ENCODE peak calls at places on chromosomes 16 and 17, in six cellular contexts. One of them, this sample, is unnamed.

GRCh38 chr17:33012522-33013033 is 20.9 kb downstream of the SPACA3 start:
- DNase-seq in SK-N-SH: no peak
- DNase-seq in HepG2: no peak
- DNase-seq in HCT116: no peak
- DNase-seq in H1: no peak
- DNase-seq in K562: peak; percentile 35
- DNase-seq in this sample: no peak

GRCh38 chr17:64615025-64615677 is 47.0 kb downstream of the SMURF2 start:
- DNase-seq in SK-N-SH: no peak
- DNase-seq in HepG2: no peak
- DNase-seq in HCT116: no peak
- DNase-seq in H1: no peak
- DNase-seq in K562: no peak
- DNase-seq in this sample: no peak

GRCh38 chr16:47134550-47134949 is 9.2 kb downstream of the NETO2 start:
- DNase-seq in SK-N-SH: no peak
- DNase-seq in HepG2: no peak
- DNase-seq in HCT116: no peak
- DNase-seq in H1: no peak
- DNase-seq in K562: no peak
- DNase-seq in this sample: no peak

GRCh38 chr17:79648181-79648831 is 37.5 kb upstream of the RBFOX3 start:
- DNase-seq in SK-N-SH: no peak
- DNase-seq in HepG2: no peak
- DNase-seq in HCT116: no peak
- DNase-seq in H1: no peak
- DNase-seq in K562: no peak
- DNase-seq in this sample: no peak

GRCh38 chr17:51046527-51047384 is 73.9 kb downstream of the SPAG9 start:
- DNase-seq in SK-N-SH: peak; percentile 84
- DNase-seq in HepG2: peak; percentile 13
- DNase-seq in HCT116: no peak
- DNase-seq in H1: peak; percentile 53
- DNase-seq in K562: peak; percentile 18
- DNase-seq in this sample: peak; percentile 65

GRCh38 chr17:5780476-5780875 is 196.2 kb upstream of the NLRP1 start:
- DNase-seq in SK-N-SH: no peak
- DNase-seq in HepG2: no peak
- DNase-seq in HCT116: peak; percentile 31
- DNase-seq in H1: no peak
- DNase-seq in K562: peak; percentile 8
- DNase-seq in this sample: peak; percentile 3

GRCh38 chr16:66020061-66020460 is 346.4 kb upstream of the CDH5 start:
- DNase-seq in SK-N-SH: no peak
- DNase-seq in HepG2: no peak
- DNase-seq in HCT116: no peak
- DNase-seq in H1: no peak
- DNase-seq in K562: no peak
- DNase-seq in this sample: no peak

GRCh38 chr16:4501071-4501478 is 24.9 kb downstream of the HMOX2 start:
- DNase-seq in SK-N-SH: no peak
- DNase-seq in HepG2: peak; percentile 41
- DNase-seq in HCT116: no peak
- DNase-seq in H1: no peak
- DNase-seq in K562: no peak
- DNase-seq in this sample: no peak

GRCh38 chr16:80084614-80085013 is 456.2 kb upstream of the DYNLRB2 start:
- DNase-seq in SK-N-SH: no peak
- DNase-seq in HepG2: peak; percentile 41
- DNase-seq in HCT116: no peak
- DNase-seq in H1: peak; percentile 36
- DNase-seq in K562: peak; percentile 40
- DNase-seq in this sample: peak; percentile 14

GRCh38 chr16:3274490-3274889 is 8.8 kb upstream of the ZNF263 start:
- DNase-seq in SK-N-SH: no peak
- DNase-seq in HepG2: peak; percentile 91
- DNase-seq in HCT116: no peak
- DNase-seq in H1: no peak
- DNase-seq in K562: no peak
- DNase-seq in this sample: no peak

GRCh38 chr17:63246344-63246743 is 199.8 kb downstream of the CYB561 start:
- DNase-seq in SK-N-SH: peak; percentile 55
- DNase-seq in HepG2: no peak
- DNase-seq in HCT116: no peak
- DNase-seq in H1: no peak
- DNase-seq in K562: no peak
- DNase-seq in this sample: no peak

GRCh38 chr16:16062023-16062932 is 112.9 kb downstream of the ABCC1 start:
- DNase-seq in SK-N-SH: no peak
- DNase-seq in HepG2: no peak
- DNase-seq in HCT116: no peak
- DNase-seq in H1: no peak
- DNase-seq in K562: no peak
- DNase-seq in this sample: no peak

GRCh38 chr16:67655363-67655762 is 4.7 kb downstream of the ACD start:
- DNase-seq in SK-N-SH: no peak
- DNase-seq in HepG2: no peak
- DNase-seq in HCT116: no peak
- DNase-seq in H1: no peak
- DNase-seq in K562: no peak
- DNase-seq in this sample: no peak

GRCh38 chr17:75277664-75278071 is 6.6 kb upstream of the MIF4GD start:
- DNase-seq in SK-N-SH: no peak
- DNase-seq in HepG2: no peak
- DNase-seq in HCT116: no peak
- DNase-seq in H1: no peak
- DNase-seq in K562: peak; percentile 18
- DNase-seq in this sample: no peak

GRCh38 chr17:3647769-3648540 is 11.4 kb downstream of the CTNS start:
- DNase-seq in SK-N-SH: peak; percentile 71
- DNase-seq in HepG2: peak; percentile 52
- DNase-seq in HCT116: peak; percentile 7
- DNase-seq in H1: no peak
- DNase-seq in K562: no peak
- DNase-seq in this sample: peak; percentile 38

GRCh38 chr16:54546481-54546880 is 259.9 kb upstream of the IRX3 start:
- DNase-seq in SK-N-SH: no peak
- DNase-seq in HepG2: no peak
- DNase-seq in HCT116: no peak
- DNase-seq in H1: no peak
- DNase-seq in K562: no peak
- DNase-seq in this sample: no peak

GRCh38 chr16:74720579-74720978 is 19.9 kb upstream of the MLKL start:
- DNase-seq in SK-N-SH: no peak
- DNase-seq in HepG2: no peak
- DNase-seq in HCT116: no peak
- DNase-seq in H1: no peak
- DNase-seq in K562: no peak
- DNase-seq in this sample: no peak

GRCh38 chr17:64297467-64298088 is 34.5 kb upstream of the TEX2 start:
- DNase-seq in SK-N-SH: no peak
- DNase-seq in HepG2: no peak
- DNase-seq in HCT116: no peak
- DNase-seq in H1: no peak
- DNase-seq in K562: no peak
- DNase-seq in this sample: no peak

GRCh38 chr16:69889295-69889964 is 61.7 kb upstream of the CLEC18A start:
- DNase-seq in SK-N-SH: no peak
- DNase-seq in HepG2: no peak
- DNase-seq in HCT116: no peak
- DNase-seq in H1: no peak
- DNase-seq in K562: no peak
- DNase-seq in this sample: no peak

GRCh38 chr16:80299416-80299815 is 241.4 kb upstream of the DYNLRB2 start:
- DNase-seq in SK-N-SH: no peak
- DNase-seq in HepG2: peak; percentile 9
- DNase-seq in HCT116: no peak
- DNase-seq in H1: no peak
- DNase-seq in K562: no peak
- DNase-seq in this sample: peak; percentile 20

GRCh38 chr17:80263253-80264047 is 2.8 kb downstream of the RNF213 start:
- DNase-seq in SK-N-SH: peak; percentile 70
- DNase-seq in HepG2: peak; percentile 98
- DNase-seq in HCT116: no peak
- DNase-seq in H1: no peak
- DNase-seq in K562: no peak
- DNase-seq in this sample: no peak

GRCh38 chr16:69428652-69429051 is 4.2 kb downstream of the CYB5B start:
- DNase-seq in SK-N-SH: no peak
- DNase-seq in HepG2: peak; percentile 21
- DNase-seq in HCT116: no peak
- DNase-seq in H1: no peak
- DNase-seq in K562: no peak
- DNase-seq in this sample: no peak

GRCh38 chr17:6669479-6670212 is 18.1 kb downstream of the C17orf100 start:
- DNase-seq in SK-N-SH: no peak
- DNase-seq in HepG2: no peak
- DNase-seq in HCT116: peak; percentile 80
- DNase-seq in H1: no peak
- DNase-seq in K562: no peak
- DNase-seq in this sample: no peak

GRCh38 chr17:58200024-58200633 is 7.6 kb downstream of the EPX start:
- DNase-seq in SK-N-SH: peak; percentile 89
- DNase-seq in HepG2: peak; percentile 52
- DNase-seq in HCT116: peak; percentile 63
- DNase-seq in H1: peak; percentile 27
- DNase-seq in K562: peak; percentile 63
- DNase-seq in this sample: peak; percentile 77

GRCh38 chr16:28538733-28539596 is at the start of gene NUPR1:
- DNase-seq in SK-N-SH: no peak
- DNase-seq in HepG2: peak; percentile 89
- DNase-seq in HCT116: no peak
- DNase-seq in H1: no peak
- DNase-seq in K562: no peak
- DNase-seq in this sample: peak; percentile 85

GRCh38 chr17:42281571-42282096 is 5.4 kb upstream of the STAT5B start:
- DNase-seq in SK-N-SH: peak; percentile 12
- DNase-seq in HepG2: no peak
- DNase-seq in HCT116: no peak
- DNase-seq in H1: no peak
- DNase-seq in K562: no peak
- DNase-seq in this sample: no peak

GRCh38 chr16:49484454-49484853 is 110.8 kb downstream of the C16orf78 start:
- DNase-seq in SK-N-SH: peak; percentile 95
- DNase-seq in HepG2: no peak
- DNase-seq in HCT116: no peak
- DNase-seq in H1: no peak
- DNase-seq in K562: peak; percentile 96
- DNase-seq in this sample: peak; percentile 34

GRCh38 chr17:75878174-75878998 is at the start of gene TRIM47:
- DNase-seq in SK-N-SH: peak; percentile 81
- DNase-seq in HepG2: peak; percentile 83
- DNase-seq in HCT116: no peak
- DNase-seq in H1: no peak
- DNase-seq in K562: peak; percentile 91
- DNase-seq in this sample: peak; percentile 78

GRCh38 chr17:58534901-58535421 is 20.5 kb upstream of the MTMR4 start:
- DNase-seq in SK-N-SH: no peak
- DNase-seq in HepG2: peak; percentile 33
- DNase-seq in HCT116: peak; percentile 24
- DNase-seq in H1: no peak
- DNase-seq in K562: no peak
- DNase-seq in this sample: no peak

GRCh38 chr17:19979917-19980770 is 2.5 kb upstream of the AKAP10 start:
- DNase-seq in SK-N-SH: no peak
- DNase-seq in HepG2: no peak
- DNase-seq in HCT116: no peak
- DNase-seq in H1: no peak
- DNase-seq in K562: no peak
- DNase-seq in this sample: no peak

GRCh38 chr16:30780021-30780420 is 7.0 kb downstream of the ZNF629 start:
- DNase-seq in SK-N-SH: no peak
- DNase-seq in HepG2: no peak
- DNase-seq in HCT116: no peak
- DNase-seq in H1: no peak
- DNase-seq in K562: no peak
- DNase-seq in this sample: no peak

GRCh38 chr16:842061-842476 is 41.5 kb upstream of the GNG13 start:
- DNase-seq in SK-N-SH: no peak
- DNase-seq in HepG2: no peak
- DNase-seq in HCT116: no peak
- DNase-seq in H1: no peak
- DNase-seq in K562: peak; percentile 64
- DNase-seq in this sample: no peak

DNA sequence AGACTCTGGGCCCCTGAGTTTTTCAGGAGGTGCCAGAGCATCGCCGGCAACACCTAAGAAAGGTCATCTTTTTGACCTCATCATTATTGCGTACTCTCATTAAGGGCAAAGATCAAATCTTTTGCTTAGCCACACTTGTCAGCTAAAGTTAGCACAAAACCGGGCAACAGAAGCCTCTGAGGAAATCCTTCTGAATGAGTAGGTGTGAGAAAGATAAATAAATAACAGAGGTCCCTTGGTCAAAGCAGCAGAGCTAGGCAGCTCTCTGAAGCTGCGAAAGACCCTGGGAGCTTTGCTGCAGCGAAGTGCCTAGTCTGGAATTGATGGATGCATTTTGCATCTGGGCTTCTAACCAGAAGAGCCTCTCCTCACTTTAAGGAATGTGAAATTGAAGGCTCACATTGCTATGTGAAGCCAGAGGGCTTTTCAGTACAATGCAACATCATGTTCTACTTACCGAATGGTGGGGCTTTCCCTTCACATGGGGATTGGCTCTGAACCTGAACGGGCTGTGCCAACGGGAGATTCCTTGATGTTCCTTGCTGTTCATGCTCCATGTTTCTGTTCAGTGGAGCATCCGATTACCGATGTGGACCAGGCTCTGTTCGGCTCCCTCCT is 274.6 kb downstream of the HS3ST3B1 start:
- DNase-seq in SK-N-SH: no peak
- DNase-seq in HepG2: peak; percentile 28
- DNase-seq in HCT116: no peak
- DNase-seq in H1: no peak
- DNase-seq in K562: no peak
- DNase-seq in this sample: no peak
- TF ChIP-seq JUND in SK-N-SH: no peak
- TF ChIP-seq JUND in HepG2: no peak
- TF ChIP-seq JUND in HCT116: no peak
- TF ChIP-seq JUND in H1: no peak
- TF ChIP-seq JUND in K562: no peak
- TF ChIP-seq JUND in this sample: no peak

GRCh38 chr16:61105544-61105943 is 930.7 kb downstream of the CDH8 start:
- DNase-seq in SK-N-SH: no peak
- DNase-seq in HepG2: no peak
- DNase-seq in HCT116: no peak
- DNase-seq in H1: no peak
- DNase-seq in K562: no peak
- DNase-seq in this sample: no peak
- TF ChIP-seq JUND in SK-N-SH: no peak
- TF ChIP-seq JUND in HepG2: no peak
- TF ChIP-seq JUND in HCT116: no peak
- TF ChIP-seq JUND in H1: no peak
- TF ChIP-seq JUND in K562: no peak
- TF ChIP-seq JUND in this sample: no peak

GRCh38 chr16:14186007-14186953 is 115.2 kb downstream of the MRTFB start:
- DNase-seq in SK-N-SH: peak; percentile 59
- DNase-seq in HepG2: no peak
- DNase-seq in HCT116: no peak
- DNase-seq in H1: peak; percentile 13
- DNase-seq in K562: no peak
- DNase-seq in this sample: peak; percentile 26
- TF ChIP-seq JUND in SK-N-SH: no peak
- TF ChIP-seq JUND in HepG2: no peak
- TF ChIP-seq JUND in HCT116: no peak
- TF ChIP-seq JUND in H1: no peak
- TF ChIP-seq JUND in K562: no peak
- TF ChIP-seq JUND in this sample: no peak

GRCh38 chr17:31726980-31727427 is 132.0 kb downstream of the COPRS start:
- DNase-seq in SK-N-SH: no peak
- DNase-seq in HepG2: no peak
- DNase-seq in HCT116: no peak
- DNase-seq in H1: no peak
- DNase-seq in K562: no peak
- DNase-seq in this sample: no peak
- TF ChIP-seq JUND in SK-N-SH: peak; percentile 52
- TF ChIP-seq JUND in HepG2: no peak
- TF ChIP-seq JUND in HCT116: no peak
- TF ChIP-seq JUND in H1: no peak
- TF ChIP-seq JUND in K562: no peak
- TF ChIP-seq JUND in this sample: no peak

This sample was measured in T47D.